ENCODE peak calls at places on chromosomes 4 and X, in four cellular contexts. B, F, T and M are unnamed samples.
A peak's percentile ranks its signal among the peaks of the same experiment; 100 is the strongest.

GRCh38 chr4:3311095-3311372 is 18.2 kb downstream of the RGS12 start:
- DNase-seq in B (no peak), F (no peak), T (no peak), M (no peak)

GRCh38 chr4:1976416-1977352 is 32.1 kb downstream of the NELFA start:
- DNase-seq in B (no peak), F (no peak), T (no peak), M (no peak)

GRCh38 chr4:72063726-72064125 is 31.9 kb downstream of the NPFFR2 start:
- DNase-seq in B (no peak), F (no peak), T (no peak), M (no peak)

GRCh38 chrX:13569479-13570244 is at the start of gene EGFL6:
- DNase-seq in B (no peak), F (peak; percentile 46), T (peak; percentile 28), M (no peak)

GRCh38 chr4:182683666-182684065 is 233.5 kb downstream of the DCTD start:
- DNase-seq in B (no peak), F (no peak), T (no peak), M (no peak)

GRCh38 chr4:74391890-74392478 is 27.0 kb downstream of the EREG start:
- DNase-seq in B (no peak), F (no peak), T (no peak), M (no peak)

GRCh38 chr4:2482693-2483092 is 13.8 kb downstream of the RNF4 start:
- DNase-seq in B (no peak), F (no peak), T (no peak), M (no peak)

GRCh38 chrX:151779258-151779657 is 44.7 kb downstream of the CNGA2 start:
- DNase-seq in B (no peak), F (no peak), T (no peak), M (no peak)

GRCh38 chrX:130393451-130394074 is 8.1 kb upstream of the GPR119 start:
- DNase-seq in B (peak; percentile 18), F (peak; percentile 50), T (peak; percentile 64), M (peak; percentile 31)

GRCh38 chr4:14916554-14917304 is 85.6 kb upstream of the CPEB2 start:
- DNase-seq in B (peak; percentile 10), F (no peak), T (no peak), M (no peak)

GRCh38 chrX:38166478-38167083 is 54.1 kb downstream of the SRPX start:
- DNase-seq in B (peak; percentile 3), F (no peak), T (peak; percentile 7), M (no peak)

GRCh38 chr4:143343276-143343831 is 6.7 kb downstream of the GAB1 start:
- DNase-seq in B (no peak), F (no peak), T (no peak), M (no peak)

GRCh38 chr4:31984872-31985271 is 1264.7 kb downstream of the PCDH7 start:
- DNase-seq in B (no peak), F (no peak), T (no peak), M (no peak)

GRCh38 chr4:113951263-113951662 is 28.2 kb downstream of the ARSJ start:
- DNase-seq in B (peak; percentile 45), F (no peak), T (no peak), M (no peak)

GRCh38 chr4:170248576-170248975 is 158.8 kb upstream of the AADAT start:
- DNase-seq in B (no peak), F (no peak), T (no peak), M (no peak)

GRCh38 chrX:40107291-40108083 is 9.7 kb upstream of the BCOR start:
- DNase-seq in B (peak; percentile 77), F (peak; percentile 57), T (peak; percentile 44), M (peak; percentile 73)
- TF ChIP-seq JUND in B (no peak), F (no peak), T (no peak), M (no peak)

DNA sequence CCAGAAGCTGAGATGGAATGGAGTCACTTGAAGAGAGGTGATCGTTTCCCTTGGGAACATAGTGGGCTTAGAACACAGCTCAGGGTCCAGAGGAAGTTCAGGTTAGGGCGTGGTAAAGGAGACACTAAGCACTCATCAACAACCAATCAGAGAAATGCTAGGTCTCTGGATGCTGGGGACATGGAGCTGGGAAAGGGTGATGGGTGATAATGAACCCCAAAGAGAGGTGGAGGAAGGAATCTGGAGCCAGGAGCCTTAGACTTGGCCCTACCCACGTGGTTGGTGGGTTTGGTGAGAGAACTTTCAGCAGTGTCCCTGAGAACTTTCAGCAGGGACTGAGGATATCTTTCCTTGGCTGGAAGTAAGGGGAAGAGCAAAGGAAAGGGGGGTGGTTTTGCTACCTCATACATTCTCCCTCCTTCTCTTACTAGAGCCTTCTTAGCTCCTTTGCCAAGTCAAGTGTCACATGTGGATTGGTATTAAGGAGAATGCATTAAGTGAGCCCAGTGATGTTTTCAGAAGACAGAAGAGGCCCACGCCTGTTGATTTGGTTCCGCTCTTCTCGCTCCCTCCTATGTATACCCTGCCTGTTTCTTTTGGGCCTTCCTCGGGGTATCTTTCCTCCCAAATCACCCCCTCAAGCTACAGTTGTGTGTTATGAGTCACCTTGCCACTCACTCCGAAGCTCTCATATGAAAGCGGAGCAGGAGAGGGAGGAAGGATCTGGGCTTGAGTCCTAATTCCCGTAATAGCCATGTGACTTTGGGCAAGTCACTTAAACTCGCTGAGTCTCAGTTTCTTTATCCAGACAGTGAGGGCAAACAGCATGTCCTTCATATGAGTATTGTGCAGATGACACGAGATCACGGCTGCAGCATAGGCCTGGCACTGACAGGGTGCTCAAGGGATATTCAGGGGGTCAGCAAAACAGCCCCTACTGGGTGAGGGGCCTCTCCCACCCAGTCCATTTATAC is 63.1 kb downstream of the TSC22D3 start:
- DNase-seq in B (no peak), F (no peak), T (no peak), M (no peak)
- TF ChIP-seq JUND in B (no peak), F (no peak), T (no peak), M (no peak)

GRCh38 chrX:19839770-19840254 is 47.6 kb downstream of the SH3KBP1 start:
- DNase-seq in B (peak; percentile 72), F (no peak), T (no peak), M (no peak)
- TF ChIP-seq JUND in B (peak; percentile 79), F (no peak), T (no peak), M (no peak)

GRCh38 chr4:88027611-88028608 is 20.5 kb downstream of the PKD2 start:
- DNase-seq in B (no peak), F (no peak), T (no peak), M (no peak)
- TF ChIP-seq JUND in B (no peak), F (no peak), T (no peak), M (no peak)

GRCh38 chr4:185003596-185004351 is 14.5 kb upstream of the HELT start:
- DNase-seq in B (no peak), F (no peak), T (no peak), M (no peak)

GRCh38 chr4:185002784-185003183 is 15.5 kb upstream of the HELT start:
- DNase-seq in B (no peak), F (no peak), T (no peak), M (no peak)

GRCh38 chr4:185004562-185005208 is 13.6 kb upstream of the HELT start:
- DNase-seq in B (no peak), F (no peak), T (no peak), M (no peak)

GRCh38 chr4:185005209-185005819 is 13.0 kb upstream of the HELT start:
- DNase-seq in B (peak; percentile 72), F (peak; percentile 93), T (peak; percentile 89), M (peak; percentile 69)
- TF ChIP-seq JUND in B (no peak), F (no peak), T (no peak), M (no peak)

GRCh38 chrX:101208152-101208905 is 11.3 kb upstream of the DRP2 start:
- DNase-seq in B (no peak), F (no peak), T (no peak), M (peak; percentile 0)

GRCh38 chrX:101210630-101211029 is 9.0 kb upstream of the DRP2 start:
- DNase-seq in B (no peak), F (no peak), T (no peak), M (no peak)

GRCh38 chrX:101203782-101204351 is 15.7 kb upstream of the DRP2 start:
- DNase-seq in B (no peak), F (no peak), T (no peak), M (no peak)

GRCh38 chrX:101206471-101206870 is 13.1 kb upstream of the DRP2 start:
- DNase-seq in B (peak; percentile 13), F (no peak), T (peak; percentile 58), M (peak; percentile 14)
- TF ChIP-seq JUND in B (no peak), F (no peak), T (no peak), M (no peak)